ENCODE peak calls at places on chromosomes 6 and 20, in eight cellular contexts. L, N, D, W, G, I, H and K are unnamed samples.

GRCh38 chr6:9521152-9521530 is 893.7 kb downstream of the TFAP2A start:
- DNase-seq in L (no peak), N (no peak), D (no peak), W (no peak), G (no peak), I (no peak), H (no peak), K (no peak)

GRCh38 chr6:13395272-13396237 is 67.2 kb upstream of the TBC1D7 start:
- DNase-seq in L (no peak), N (peak; percentile 78), D (no peak), W (no peak), G (peak; percentile 59), I (no peak), H (peak; percentile 69), K (no peak)

GRCh38 chr20:59776626-59777320 is 156.7 kb downstream of the SYCP2 start:
- DNase-seq in L (no peak), N (no peak), D (no peak), W (no peak), G (no peak), I (no peak), H (no peak), K (peak; percentile 67)

GRCh38 chr20:62305149-62305764 is 2.5 kb downstream of the ADRM1 start:
- DNase-seq in L (no peak), N (no peak), D (no peak), W (no peak), G (no peak), I (no peak), H (peak; percentile 59), K (no peak)

GRCh38 chr6:165729307-165729936 is 66.4 kb upstream of the PDE10A start:
- DNase-seq in L (peak; percentile 8), N (no peak), D (no peak), W (peak; percentile 10), G (no peak), I (peak; percentile 49), H (peak; percentile 73), K (no peak)

GRCh38 chr20:48657426-48658197 is 170.2 kb downstream of the PREX1 start:
- DNase-seq in L (peak; percentile 22), N (peak; percentile 75), D (peak; percentile 35), W (peak; percentile 64), G (peak; percentile 58), I (peak; percentile 82), H (peak; percentile 83), K (peak; percentile 85)

GRCh38 chr6:139977887-139978332 is 603.5 kb upstream of the CITED2 start:
- DNase-seq in L (no peak), N (no peak), D (no peak), W (no peak), G (peak; percentile 86), I (no peak), H (peak; percentile 56), K (no peak)

GRCh38 chr6:33428219-33428890 is 8.5 kb downstream of the SYNGAP1 start:
- DNase-seq in L (no peak), N (no peak), D (no peak), W (peak; percentile 41), G (peak; percentile 34), I (peak; percentile 50), H (peak; percentile 63), K (no peak)

GRCh38 chr6:22043284-22043962 is 253.4 kb downstream of the PRL start:
- DNase-seq in L (no peak), N (no peak), D (no peak), W (no peak), G (no peak), I (no peak), H (no peak), K (no peak)

GRCh38 chr20:48142258-48142657 is 357.0 kb upstream of the SULF2 start:
- DNase-seq in L (no peak), N (no peak), D (no peak), W (no peak), G (no peak), I (peak; percentile 74), H (no peak), K (no peak)

GRCh38 chr6:169087436-169088046 is 166.1 kb downstream of the THBS2 start:
- DNase-seq in L (no peak), N (no peak), D (no peak), W (no peak), G (no peak), I (no peak), H (no peak), K (no peak)

GRCh38 chr6:160428818-160429744 is 80.9 kb downstream of the SLC22A3 start:
- DNase-seq in L (no peak), N (no peak), D (no peak), W (no peak), G (no peak), I (peak; percentile 6), H (no peak), K (no peak)

GRCh38 chr6:97049254-97050004 is 124.9 kb downstream of the KLHL32 start:
- DNase-seq in L (no peak), N (no peak), D (no peak), W (peak; percentile 43), G (no peak), I (no peak), H (no peak), K (no peak)

GRCh38 chr6:106223300-106223930 is 102.1 kb downstream of the ATG5 start:
- DNase-seq in L (peak; percentile 62), N (peak; percentile 69), D (peak; percentile 28), W (peak; percentile 70), G (peak; percentile 59), I (peak; percentile 81), H (peak; percentile 70), K (no peak)

GRCh38 chr6:134123666-134124208 is 71.3 kb upstream of the SLC2A12 start:
- DNase-seq in L (no peak), N (no peak), D (peak; percentile 19), W (peak; percentile 9), G (peak; percentile 89), I (peak; percentile 72), H (peak; percentile 36), K (no peak)

GRCh38 chr6:16483315-16483875 is 245.0 kb downstream of the GMPR start:
- DNase-seq in L (no peak), N (no peak), D (no peak), W (peak; percentile 37), G (no peak), I (no peak), H (no peak), K (no peak)

GRCh38 chr20:1467355-1468116 is 887 bp upstream of the NSFL1C start:
- DNase-seq in L (no peak), N (no peak), D (no peak), W (no peak), G (no peak), I (peak; percentile 22), H (peak; percentile 72), K (no peak)

GRCh38 chr6:36706339-36706738 is 8.7 kb downstream of the RAB44 start:
- DNase-seq in L (no peak), N (no peak), D (no peak), W (no peak), G (no peak), I (no peak), H (no peak), K (no peak)

GRCh38 chr6:16239798-16240123 is 1.4 kb downstream of the GMPR start:
- DNase-seq in L (no peak), N (no peak), D (no peak), W (no peak), G (no peak), I (peak; percentile 68), H (no peak), K (no peak)

GRCh38 chr6:90158945-90159344 is 137.7 kb downstream of the BACH2 start:
- DNase-seq in L (no peak), N (no peak), D (no peak), W (no peak), G (no peak), I (no peak), H (no peak), K (no peak)

GRCh38 chr20:56979125-56979524 is 287.3 kb downstream of the BMP7 start:
- DNase-seq in L (no peak), N (no peak), D (no peak), W (no peak), G (no peak), I (no peak), H (no peak), K (no peak)

GRCh38 chr6:107928984-107929383 is 29.0 kb downstream of the SEC63 start:
- DNase-seq in L (no peak), N (no peak), D (no peak), W (no peak), G (no peak), I (no peak), H (no peak), K (no peak)

GRCh38 chr6:104642871-104643270 is 216.8 kb downstream of the HACE1 start:
- DNase-seq in L (no peak), N (no peak), D (no peak), W (no peak), G (no peak), I (no peak), H (no peak), K (no peak)

GRCh38 chr20:11902264-11902663 is 15.4 kb upstream of the BTBD3 start:
- DNase-seq in L (no peak), N (no peak), D (no peak), W (no peak), G (peak; percentile 24), I (no peak), H (no peak), K (no peak)

GRCh38 chr6:7324520-7324919 is 11.5 kb upstream of the SSR1 start:
- DNase-seq in L (no peak), N (no peak), D (no peak), W (no peak), G (no peak), I (no peak), H (no peak), K (no peak)

GRCh38 chr6:130655586-130655985 is 171.6 kb upstream of the SMLR1 start:
- DNase-seq in L (no peak), N (no peak), D (no peak), W (no peak), G (peak; percentile 63), I (no peak), H (no peak), K (no peak)

GRCh38 chr6:9540534-9541126 is 874.2 kb downstream of the TFAP2A start:
- DNase-seq in L (no peak), N (no peak), D (no peak), W (no peak), G (peak; percentile 68), I (peak; percentile 40), H (no peak), K (no peak)

GRCh38 chr20:3239026-3239866 is at the start of gene SLC4A11:
- DNase-seq in L (no peak), N (no peak), D (no peak), W (peak; percentile 43), G (peak; percentile 41), I (peak; percentile 76), H (peak; percentile 70), K (peak; percentile 83)

GRCh38 chr6:1312444-1313363 is 806 bp downstream of the FOXQ1 start:
- DNase-seq in L (no peak), N (no peak), D (no peak), W (no peak), G (no peak), I (peak; percentile 66), H (peak; percentile 49), K (no peak)

GRCh38 chr6:7730852-7731251 is 5.0 kb downstream of the BMP6 start:
- DNase-seq in L (no peak), N (no peak), D (no peak), W (no peak), G (peak; percentile 91), I (no peak), H (peak; percentile 2), K (no peak)

GRCh38 chr6:71123051-71123450 is 165.6 kb upstream of the OGFRL1 start:
- DNase-seq in L (no peak), N (no peak), D (no peak), W (no peak), G (no peak), I (no peak), H (no peak), K (no peak)

GRCh38 chr6:156449128-156449527 is 328.1 kb upstream of the ARID1B start:
- DNase-seq in L (no peak), N (no peak), D (no peak), W (no peak), G (no peak), I (no peak), H (no peak), K (no peak)

GRCh38 chr20:36273414-36274247 is 32.5 kb upstream of the DLGAP4 start:
- DNase-seq in L (no peak), N (no peak), D (no peak), W (peak; percentile 12), G (peak; percentile 17), I (peak; percentile 28), H (peak; percentile 46), K (no peak)

GRCh38 chr20:63005862-63006564 is 751 bp downstream of the BHLHE23 start:
- DNase-seq in L (no peak), N (no peak), D (no peak), W (no peak), G (no peak), I (peak; percentile 79), H (no peak), K (no peak)